ENCODE peak calls at places on chromosomes 11 and 22, in nine cellular contexts. H, P, Q, A, V, K, Y, X and G are unnamed samples. For H3K9me3, the result is how much of the 10 kb centered on the place peaks cover.

GRCh38 chr11:12914401-12914912 is 94.7 kb upstream of the RASSF10 start:
- DNase-seq in X (peak), A (peak), H (no peak), K (no peak), P (no peak), Y (peak), Q (peak), V (no peak), G (peak)

GRCh38 chr11:95218149-95218548 is 12.9 kb downstream of the SESN3 start:
- DNase-seq in Y (no peak), X (no peak), H (no peak), Q (no peak), A (no peak), V (no peak), K (no peak), P (no peak), G (no peak)

GRCh38 chr11:109940816-109941215 is 152.4 kb upstream of the ZC3H12C start:
- DNase-seq in Q (no peak), H (no peak), Y (no peak), K (peak), P (no peak), A (peak), X (no peak), V (no peak), G (no peak)

GRCh38 chr11:99501655-99502054 is 480.9 kb downstream of the CNTN5 start:
- DNase-seq in P (no peak), Q (no peak), A (no peak), Y (no peak), H (no peak), K (no peak), X (no peak), V (no peak), G (no peak)

GRCh38 chr22:20455709-20456063 is 18.1 kb upstream of the SCARF2 start:
- DNase-seq in H (peak), V (no peak), P (no peak), X (no peak), K (no peak), Q (no peak), A (no peak), Y (no peak), G (no peak)

GRCh38 chr11:46272816-46273427 is 4.5 kb upstream of the CREB3L1 start:
- DNase-seq in Q (peak), A (peak), P (peak), K (no peak), V (no peak), H (peak), X (no peak), Y (peak), G (peak)

GRCh38 chr22:22948651-22949611 is 61.3 kb downstream of the IGLL5 start:
- DNase-seq in X (no peak), P (no peak), A (no peak), Y (no peak), Q (no peak), H (no peak), V (peak), K (no peak), G (no peak)

GRCh38 chr22:37892566-37893338 is 13.3 kb upstream of the MICALL1 start:
- DNase-seq in V (no peak), H (no peak), Y (peak), A (no peak), K (no peak), P (no peak), X (no peak), Q (no peak), G (peak)

GRCh38 chr22:29126670-29127069 is 53.8 kb downstream of the KREMEN1 start:
- DNase-seq in H (no peak), P (no peak), Y (no peak), A (no peak), X (no peak), V (no peak), Q (no peak), K (no peak), G (no peak)

GRCh38 chr22:47172771-47173534 is 410.5 kb downstream of the TBC1D22A start:
- DNase-seq in A (no peak), K (no peak), V (no peak), Q (no peak), P (no peak), Y (peak), X (no peak), H (peak), G (peak)

GRCh38 chr11:111427471-111427912 is 48.4 kb upstream of the POU2AF1 start:
- DNase-seq in A (no peak), K (no peak), H (no peak), P (no peak), X (no peak), V (no peak), Q (peak), Y (no peak), G (no peak)

GRCh38 chr11:62143727-62144126 is 19.9 kb downstream of the INCENP start:
- DNase-seq in Q (no peak), P (no peak), Y (no peak), A (no peak), V (no peak), X (no peak), H (peak), K (no peak), G (no peak)

GRCh38 chr11:72743321-72744221 is 8.6 kb downstream of the ARAP1 start:
- DNase-seq in X (no peak), H (peak), Y (no peak), Q (no peak), K (no peak), V (no peak), A (no peak), P (no peak), G (no peak)

GRCh38 chr11:34516247-34517040 is 2.9 kb upstream of the ELF5 start:
- DNase-seq in P (no peak), K (no peak), V (no peak), X (no peak), A (no peak), Q (no peak), H (no peak), Y (no peak), G (no peak)

GRCh38 chr11:64558869-64559268 is 32.2 kb upstream of the SLC22A12 start:
- DNase-seq in K (no peak), P (peak), A (no peak), X (no peak), V (no peak), Q (no peak), Y (no peak), H (peak), G (no peak)

GRCh38 chr22:44616882-44617655 is 84.9 kb upstream of the PRR5 start:
- DNase-seq in K (no peak), V (no peak), Y (peak), Q (no peak), A (no peak), X (no peak), H (no peak), P (no peak), G (no peak)

GRCh38 chr11:8709002-8709672 is 26.5 kb downstream of the RPL27A start:
- DNase-seq in A (no peak), V (peak), Y (peak), P (no peak), X (no peak), H (no peak), K (peak), Q (peak), G (peak)

GRCh38 chr11:73012121-73012863 is 129.8 kb downstream of the FCHSD2 start:
- DNase-seq in X (no peak), A (peak), K (no peak), Y (no peak), V (no peak), Q (no peak), H (no peak), P (no peak), G (no peak)

GRCh38 chr11:66530927-66531722 is 14.7 kb downstream of the ZDHHC24 start:
- DNase-seq in K (no peak), Q (no peak), P (no peak), H (no peak), A (no peak), X (no peak), V (no peak), Y (no peak), G (no peak)

GRCh38 chr11:115776916-115777315 is 272.7 kb upstream of the CADM1 start:
- DNase-seq in Y (peak), A (no peak), K (no peak), V (no peak), X (no peak), P (no peak), Q (no peak), H (no peak), G (no peak)

GRCh38 chr11:11973866-11974265 is 34.6 kb downstream of the DKK3 start:
- DNase-seq in Q (no peak), P (no peak), A (no peak), Y (no peak), X (no peak), H (no peak), V (no peak), K (no peak), G (no peak)

GRCh38 chr22:23282516-23282915 is 102.2 kb downstream of the BCR start:
- DNase-seq in A (no peak), X (no peak), K (no peak), P (no peak), V (no peak), Q (no peak), Y (no peak), H (no peak), G (no peak)

GRCh38 chr11:122850076-122850631 is 11.9 kb downstream of the CRTAM start:
- DNase-seq in H (no peak), X (no peak), Y (no peak), V (peak), Q (no peak), A (peak), K (no peak), P (no peak), G (no peak)

GRCh38 chr11:66136752-66137123 is 66.7 kb downstream of the PACS1 start:
- DNase-seq in H (no peak), Y (no peak), A (peak), V (no peak), X (no peak), P (no peak), K (no peak), Q (no peak), G (no peak)

GRCh38 chr11:94201004-94201465 is 72.4 kb downstream of the PANX1 start:
- DNase-seq in A (peak), K (peak), H (no peak), V (peak), Q (no peak), Y (no peak), X (no peak), P (no peak), G (no peak)

GRCh38 chr11:22566293-22566692 is 59.3 kb downstream of the FANCF start:
- DNase-seq in P (no peak), H (no peak), V (no peak), A (no peak), Y (no peak), K (no peak), X (no peak), Q (no peak), G (no peak)

GRCh38 chr11:9971894-9972293 is 308.0 kb downstream of the SWAP70 start:
- DNase-seq in K (no peak), A (no peak), X (no peak), Y (no peak), Q (no peak), H (no peak), V (no peak), P (no peak), G (no peak)

GRCh38 chr11:63888170-63889086 is 28.5 kb downstream of the RCOR2 start:
- DNase-seq in A (peak), Y (peak), K (no peak), Q (peak), P (peak), H (peak), V (no peak), X (no peak), G (peak)

GRCh38 chr11:104830080-104830479 is 68.2 kb downstream of the CASP12 start:
- DNase-seq in Y (no peak), A (peak), Q (no peak), X (no peak), H (no peak), V (no peak), K (no peak), P (no peak), G (no peak)

GRCh38 chr22:23035557-23036277 is 34.6 kb upstream of the GNAZ start:
- DNase-seq in H (peak), A (no peak), V (peak), Q (no peak), K (no peak), X (no peak), P (no peak), Y (no peak), G (no peak)

GRCh38 chr11:23284626-23285025 is 424.4 kb upstream of the CCDC179 start:
- DNase-seq in K (peak), Y (no peak), A (peak), V (no peak), X (no peak), Q (no peak), H (no peak), P (no peak), G (no peak)

GRCh38 chr11:34358258-34358665 is 452 bp upstream of the ABTB2 start:
- DNase-seq in K (no peak), A (peak), P (no peak), X (peak), V (peak), Q (peak), Y (no peak), H (peak), G (peak)

GRCh38 chr11:65722261-65722660 is 1.7 kb upstream of the RNASEH2C start:
- DNase-seq in X (no peak), P (no peak), Q (no peak), H (no peak), Y (no peak), K (no peak), A (no peak), V (no peak), G (no peak)

GRCh38 chr11:47797633-47798032 is 30.5 kb upstream of the FNBP4 start:
- DNase-seq in H (no peak), V (no peak), Q (no peak), P (no peak), K (peak), Y (no peak), X (no peak), A (peak), G (no peak)

GRCh38 chr22:38186429-38186828 is 4.8 kb upstream of the PLA2G6 start:
- DNase-seq in Q (no peak), H (no peak), K (no peak), A (peak), V (no peak), P (no peak), Y (no peak), X (no peak), G (no peak)

GRCh38 chr11:134727204-134727603 is 315.2 kb upstream of the B3GAT1 start:
- DNase-seq in H (peak), Y (no peak), Q (no peak), K (no peak), X (no peak), A (no peak), P (no peak), V (no peak), G (no peak)

GRCh38 chr11:72641900-72642814 is 32.1 kb downstream of the PDE2A start:
- DNase-seq in Y (peak), V (no peak), A (peak), P (peak), K (no peak), H (peak), Q (peak), X (no peak), G (no peak)

GRCh38 chr22:29114392-29114791 is 41.6 kb downstream of the KREMEN1 start:
- DNase-seq in Y (no peak), X (no peak), P (no peak), K (no peak), A (no peak), Q (no peak), V (no peak), H (no peak), G (no peak)

GRCh38 chr22:43009444-43009843 is 5.5 kb downstream of the PACSIN2 start:
- DNase-seq in K (no peak), H (no peak), A (no peak), Y (no peak), P (no peak), Q (peak), X (no peak), V (no peak), G (no peak)
- H3K27ac ChIP-seq in K (no peak), H (no peak), A (no peak), Y (no peak), P (peak), Q (peak), X (no peak), V (peak), G (peak)

DNA sequence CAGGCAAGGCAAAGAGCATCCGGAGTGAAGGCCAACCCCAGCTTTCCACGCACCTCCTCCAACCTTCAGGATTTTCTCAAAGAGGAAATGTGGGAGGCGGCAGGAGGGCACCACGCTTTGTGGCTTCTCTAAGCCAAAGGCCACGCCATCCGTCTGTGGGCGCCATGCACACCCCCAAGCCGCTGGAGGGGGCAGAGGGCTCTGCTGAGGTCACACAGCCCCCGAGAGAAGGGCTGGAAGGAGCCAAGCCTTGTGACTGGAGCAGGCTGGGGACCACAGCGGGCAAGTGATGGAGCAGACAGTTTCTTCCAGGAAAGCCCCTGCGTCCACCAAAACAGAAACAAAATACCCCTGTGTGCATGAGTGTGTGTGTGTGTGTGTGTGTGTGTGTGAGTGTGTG is 527.4 kb downstream of the BRD1 start:
- DNase-seq in H (peak), P (peak), K (no peak), Q (no peak), X (no peak), V (no peak), A (no peak), Y (no peak), G (no peak)
- H3K9me3 ChIP-seq in H (under half), P (under half), K (half or more), Q (under half), X (under half), V (under half), A (under half), Y (under half), G (under half)

GRCh38 chr11:114164546-114164945 is 105.0 kb downstream of the ZBTB16 start:
- DNase-seq in H (no peak), V (no peak), Q (no peak), P (no peak), A (no peak), K (no peak), Y (no peak), X (no peak), G (no peak)

GRCh38 chr11:114162719-114163123 is 103.2 kb downstream of the ZBTB16 start:
- DNase-seq in H (no peak), Y (peak), K (peak), Q (peak), V (peak), X (no peak), P (peak), A (peak), G (peak)

GRCh38 chr11:114165326-114166230 is 106.1 kb downstream of the ZBTB16 start:
- DNase-seq in H (no peak), P (no peak), V (no peak), X (no peak), Y (no peak), Q (peak), K (no peak), A (no peak), G (no peak)

GRCh38 chr11:114163231-114163631 is 103.7 kb downstream of the ZBTB16 start:
- DNase-seq in A (no peak), K (no peak), V (no peak), Y (no peak), H (no peak), P (no peak), Q (no peak), X (no peak), G (peak)

DNA sequence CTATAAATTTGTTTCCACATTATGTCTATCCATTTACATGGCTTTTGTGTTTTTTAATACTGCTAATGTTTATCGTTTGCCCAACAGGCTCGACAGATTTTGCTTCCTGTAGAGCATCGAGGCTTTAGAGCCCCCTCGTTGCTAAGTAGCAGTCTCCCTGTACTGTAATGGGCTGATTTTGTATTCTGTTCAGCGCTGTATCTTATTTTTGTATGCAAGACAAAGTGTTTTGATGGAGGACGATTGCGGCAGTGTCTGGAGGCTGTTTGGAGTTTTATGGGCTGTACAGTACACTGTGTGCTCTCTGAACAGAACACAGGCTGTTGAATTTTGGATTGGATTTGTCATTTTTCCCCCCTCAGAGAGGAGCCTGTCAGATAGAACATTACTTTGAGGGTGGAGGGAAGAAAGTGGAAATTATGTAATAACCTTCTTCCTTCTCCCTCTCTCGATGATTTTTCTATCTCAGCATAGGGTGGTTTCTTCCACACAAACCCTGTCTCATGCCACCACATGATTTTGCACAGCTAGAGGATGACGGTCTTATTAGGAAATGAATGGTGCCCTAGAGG is 104.4 kb downstream of the ZBTB16 start:
- DNase-seq in H (no peak), K (no peak), A (peak), P (no peak), V (no peak), X (no peak), Q (peak), Y (no peak), G (peak)
- H3K4me3 ChIP-seq in H (no peak), K (no peak), A (no peak), P (no peak), V (peak), X (no peak), Q (no peak), Y (no peak), G (peak)

DNA sequence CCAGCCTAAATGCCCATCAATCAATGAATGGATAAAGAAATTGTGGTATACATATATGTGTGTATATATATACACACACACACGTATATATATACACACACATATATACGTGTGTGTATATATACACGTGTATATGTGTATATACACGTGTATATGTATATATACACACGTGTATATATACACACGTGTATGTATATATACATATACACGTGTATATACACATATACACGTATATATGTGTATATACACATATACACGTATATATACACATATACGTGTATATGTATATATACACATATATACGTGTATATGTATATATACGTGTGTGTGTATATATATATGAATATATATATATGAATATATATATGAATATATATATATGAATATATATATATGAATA is 54.1 kb downstream of the C2CD3 start:
- DNase-seq in P (no peak), K (no peak), A (no peak), Q (no peak), X (no peak), V (no peak), H (no peak), Y (no peak), G (no peak)
- H3K27ac ChIP-seq in P (no peak), K (no peak), A (no peak), Q (no peak), X (no peak), V (no peak), H (no peak), Y (no peak), G (no peak)